ENCODE peak calls at places on chromosomes 12 and 14, in seven cellular contexts. S, W, G, F, Y, J and K are unnamed samples.

GRCh38 chr12:122203301-122203967 is at the start of gene B3GNT4:
- DNase-seq in S (peak), W (no peak), G (peak), F (peak), Y (peak), J (no peak), K (no peak)

GRCh38 chr12:58633479-58633878 is 286.8 kb downstream of the LRIG3 start:
- DNase-seq in S (no peak), W (no peak), G (peak), F (no peak), Y (no peak), J (no peak), K (no peak)

GRCh38 chr14:20383636-20384035 is 29.7 kb downstream of the TEP1 start:
- DNase-seq in S (no peak), W (no peak), G (no peak), F (no peak), Y (no peak), J (no peak), K (no peak)

GRCh38 chr12:9636150-9636549 is 28.4 kb upstream of the KLRB1 start:
- DNase-seq in S (no peak), W (no peak), G (no peak), F (no peak), Y (no peak), J (no peak), K (no peak)

GRCh38 chr12:104306943-104307654 is 3.6 kb downstream of the EID3 start:
- DNase-seq in S (no peak), W (no peak), G (peak), F (no peak), Y (no peak), J (no peak), K (no peak)

GRCh38 chr14:72341686-72342085 is 409.5 kb downstream of the RGS6 start:
- DNase-seq in S (no peak), W (no peak), G (no peak), F (no peak), Y (no peak), J (no peak), K (no peak)

GRCh38 chr14:61928300-61928699 is 166.1 kb downstream of the SNAPC1 start:
- DNase-seq in S (no peak), W (no peak), G (no peak), F (no peak), Y (no peak), J (no peak), K (no peak)

GRCh38 chr14:61438860-61439765 is 117.7 kb downstream of the PRKCH start:
- DNase-seq in S (peak), W (peak), G (peak), F (no peak), Y (no peak), J (peak), K (no peak)

GRCh38 chr14:61019537-61019936 is 38.5 kb downstream of the SLC38A6 start:
- DNase-seq in S (no peak), W (no peak), G (no peak), F (no peak), Y (no peak), J (no peak), K (no peak)

GRCh38 chr12:104604070-104604994 is 147.6 kb downstream of the CHST11 start:
- DNase-seq in S (peak), W (peak), G (peak), F (peak), Y (peak), J (no peak), K (peak)

GRCh38 chr14:32633930-32634329 is 304.7 kb upstream of the NPAS3 start:
- DNase-seq in S (no peak), W (no peak), G (no peak), F (no peak), Y (no peak), J (no peak), K (no peak)

GRCh38 chr14:101074124-101075024 is 170.9 kb upstream of the RTL1 start:
- DNase-seq in S (no peak), W (no peak), G (no peak), F (no peak), Y (no peak), J (no peak), K (no peak)
- TF ChIP-seq CEBPB in S (no peak), W (no peak), G (no peak), F (no peak), Y (no peak), J (no peak), K (no peak)

GRCh38 chr14:54797986-54798385 is 104.6 kb downstream of the GCH1 start:
- DNase-seq in S (no peak), W (no peak), G (no peak), F (no peak), Y (no peak), J (no peak), K (no peak)

GRCh38 chr14:54797556-54797955 is 105.1 kb downstream of the GCH1 start:
- DNase-seq in S (no peak), W (no peak), G (no peak), F (no peak), Y (no peak), J (no peak), K (no peak)

GRCh38 chr14:54794796-54795195 is 107.8 kb downstream of the GCH1 start:
- DNase-seq in S (no peak), W (no peak), G (no peak), F (no peak), Y (no peak), J (no peak), K (no peak)

GRCh38 chr14:54796961-54797360 is 105.7 kb downstream of the GCH1 start:
- DNase-seq in S (no peak), W (no peak), G (peak), F (no peak), Y (no peak), J (no peak), K (no peak)

GRCh38 chr14:54798465-54799124 is 104.0 kb downstream of the GCH1 start:
- DNase-seq in S (no peak), W (no peak), G (no peak), F (no peak), Y (no peak), J (no peak), K (no peak)
- TF ChIP-seq CEBPB in S (no peak), W (no peak), G (no peak), F (no peak), Y (no peak), J (no peak), K (no peak)

DNA sequence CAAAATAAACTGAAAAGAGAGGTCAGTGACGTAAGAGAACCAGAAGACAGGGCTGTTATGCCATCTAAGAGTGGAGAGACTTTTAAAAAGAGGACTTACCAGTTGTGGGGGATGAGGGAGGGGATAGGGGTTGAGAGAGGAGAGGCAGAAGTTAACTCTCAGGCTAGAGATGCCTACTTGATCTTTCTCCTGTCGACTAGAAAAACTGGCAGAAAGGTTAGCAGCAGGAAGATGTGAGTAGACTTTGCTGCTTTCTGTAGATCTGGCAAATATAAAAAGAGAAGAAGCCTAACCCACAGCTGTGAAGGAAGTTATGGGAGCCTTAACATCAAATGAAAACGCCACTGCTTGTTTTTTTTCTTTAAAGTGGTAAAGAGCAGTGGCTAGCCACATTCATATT is 10.7 kb downstream of the CREBL2 start:
- DNase-seq in S (no peak), W (no peak), G (no peak), F (no peak), Y (no peak), J (no peak), K (no peak)
- TF ChIP-seq CEBPB in S (no peak), W (no peak), G (no peak), F (no peak), Y (no peak), J (no peak), K (no peak)

GRCh38 chr12:130644566-130644965 is 71.5 kb downstream of the RIMBP2 start:
- DNase-seq in S (no peak), W (no peak), G (no peak), F (no peak), Y (no peak), J (no peak), K (no peak)
- TF ChIP-seq CEBPB in S (no peak), W (no peak), G (no peak), F (no peak), Y (no peak), J (no peak), K (no peak)

GRCh38 chr12:93833946-93834345 is 156.8 kb downstream of the CRADD start:
- DNase-seq in S (no peak), W (no peak), G (no peak), F (no peak), Y (no peak), J (no peak), K (no peak)
- TF ChIP-seq CEBPB in S (no peak), W (no peak), G (no peak), F (no peak), Y (no peak), J (no peak), K (no peak)

GRCh38 chr12:49422038-49422575 is 54.8 kb downstream of the SPATS2 start:
- DNase-seq in S (no peak), W (no peak), G (no peak), F (no peak), Y (no peak), J (no peak), K (no peak)

GRCh38 chr12:49416892-49417291 is 49.6 kb downstream of the SPATS2 start:
- DNase-seq in S (no peak), W (no peak), G (no peak), F (no peak), Y (no peak), J (no peak), K (no peak)

GRCh38 chr12:49415426-49416040 is 48.3 kb downstream of the SPATS2 start:
- DNase-seq in S (no peak), W (no peak), G (no peak), F (no peak), Y (no peak), J (no peak), K (no peak)

GRCh38 chr12:49417558-49417957 is 50.3 kb downstream of the SPATS2 start:
- DNase-seq in S (no peak), W (no peak), G (no peak), F (no peak), Y (no peak), J (no peak), K (no peak)

GRCh38 chr12:49420556-49420955 is 53.3 kb downstream of the SPATS2 start:
- DNase-seq in S (no peak), W (no peak), G (no peak), F (no peak), Y (no peak), J (no peak), K (no peak)
- TF ChIP-seq CEBPB in S (no peak), W (no peak), G (no peak), F (no peak), Y (no peak), J (no peak), K (no peak)